ENCODE peak calls at places on chromosomes 12 and 14, in six cellular contexts. F is mesenchymal stem cell, D is neuronal stem cell, J is IMR-90, Q is trophoblast cell, G is H9. I is an unnamed sample.

GRCh38 chr12:132218915-132219314 is 74.7 kb downstream of the NOC4L start:
- DNase-seq in F (no peak), D (peak), J (no peak), Q (no peak), G (peak), I (no peak)

GRCh38 chr14:52683985-52684520 is 11.3 kb downstream of the ERO1A start:
- DNase-seq in F (peak), D (no peak), J (no peak), Q (no peak), G (no peak), I (no peak)

GRCh38 chr12:52221912-52222457 is 11.1 kb upstream of the KRT7 start:
- DNase-seq in F (no peak), D (peak), J (peak), Q (peak), G (peak), I (peak)

GRCh38 chr14:45156067-45156466 is 20.3 kb downstream of the FANCM start:
- DNase-seq in F (no peak), D (no peak), J (peak), Q (no peak), G (no peak), I (no peak)

GRCh38 chr12:12007001-12007712 is 63.6 kb upstream of the BCL2L14 start:
- DNase-seq in F (peak), D (no peak), J (peak), Q (no peak), G (no peak), I (no peak)

GRCh38 chr12:132710422-132711168 is at the start of gene PGAM5:
- DNase-seq in F (peak), D (peak), J (peak), Q (peak), G (peak), I (peak)

GRCh38 chr14:63676615-63677014 is 34.9 kb upstream of the WDR89 start:
- DNase-seq in F (no peak), D (no peak), J (no peak), Q (peak), G (no peak), I (no peak)

GRCh38 chr12:113082486-113083148 is 26.1 kb downstream of the DTX1 start:
- DNase-seq in F (no peak), D (no peak), J (no peak), Q (no peak), G (no peak), I (no peak)

GRCh38 chr12:106179086-106179485 is 40.3 kb upstream of the NUAK1 start:
- DNase-seq in F (peak), D (peak), J (no peak), Q (peak), G (no peak), I (no peak)

GRCh38 chr14:37974421-37974820 is 233.3 kb upstream of the SSTR1 start:
- DNase-seq in F (no peak), D (no peak), J (no peak), Q (no peak), G (no peak), I (no peak)

GRCh38 chr14:97832734-97833133 is 1035.6 kb downstream of the VRK1 start:
- DNase-seq in F (no peak), D (no peak), J (no peak), Q (no peak), G (no peak), I (no peak)

GRCh38 chr14:80658733-80659132 is 282.8 kb downstream of the CEP128 start:
- DNase-seq in F (no peak), D (no peak), J (no peak), Q (no peak), G (no peak), I (no peak)

GRCh38 chr12:71955946-71956345 is 17.3 kb downstream of the TPH2 start:
- DNase-seq in F (peak), D (no peak), J (peak), Q (peak), G (no peak), I (no peak)

GRCh38 chr12:42735869-42736361 is 146.4 kb upstream of the PRICKLE1 start:
- DNase-seq in F (no peak), D (no peak), J (no peak), Q (peak), G (no peak), I (no peak)

GRCh38 chr12:7748774-7749296 is 1.7 kb upstream of the CLEC4C start:
- DNase-seq in F (no peak), D (no peak), J (no peak), Q (peak), G (no peak), I (no peak)

GRCh38 chr14:70254476-70254961 is 65.8 kb upstream of the SLC8A3 start:
- DNase-seq in F (peak), D (peak), J (peak), Q (peak), G (peak), I (peak)

GRCh38 chr12:69900720-69901131 is 75.7 kb downstream of the MYRFL start:
- DNase-seq in F (peak), D (peak), J (peak), Q (peak), G (peak), I (peak)

GRCh38 chr12:46209914-46210834 is 58.7 kb downstream of the SLC38A1 start:
- DNase-seq in F (no peak), D (no peak), J (no peak), Q (no peak), G (no peak), I (no peak)

GRCh38 chr12:85413266-85413665 is 133.2 kb downstream of the ALX1 start:
- DNase-seq in F (no peak), D (no peak), J (no peak), Q (no peak), G (no peak), I (no peak)

GRCh38 chr14:55347040-55347439 is 64.6 kb downstream of the ATG14 start:
- DNase-seq in F (no peak), D (no peak), J (no peak), Q (no peak), G (no peak), I (no peak)

GRCh38 chr12:82652071-82652470 is 34.6 kb upstream of the TMTC2 start:
- DNase-seq in F (no peak), D (no peak), J (no peak), Q (no peak), G (no peak), I (no peak)

GRCh38 chr12:89706551-89707348 is 1.9 kb downstream of the ATP2B1 start:
- DNase-seq in F (peak), D (peak), J (peak), Q (no peak), G (no peak), I (no peak)

GRCh38 chr12:89708793-89709156 is at the start of gene ATP2B1:
- DNase-seq in F (peak), D (peak), J (peak), Q (peak), G (peak), I (peak)

GRCh38 chr12:89709157-89709993 is 737 bp upstream of the ATP2B1 start:
- DNase-seq in F (peak), D (peak), J (peak), Q (peak), G (peak), I (peak)

GRCh38 chr12:89707992-89708792 is 446 bp downstream of the ATP2B1 start:
- DNase-seq in F (peak), D (no peak), J (peak), Q (peak), G (peak), I (no peak)

DNA sequence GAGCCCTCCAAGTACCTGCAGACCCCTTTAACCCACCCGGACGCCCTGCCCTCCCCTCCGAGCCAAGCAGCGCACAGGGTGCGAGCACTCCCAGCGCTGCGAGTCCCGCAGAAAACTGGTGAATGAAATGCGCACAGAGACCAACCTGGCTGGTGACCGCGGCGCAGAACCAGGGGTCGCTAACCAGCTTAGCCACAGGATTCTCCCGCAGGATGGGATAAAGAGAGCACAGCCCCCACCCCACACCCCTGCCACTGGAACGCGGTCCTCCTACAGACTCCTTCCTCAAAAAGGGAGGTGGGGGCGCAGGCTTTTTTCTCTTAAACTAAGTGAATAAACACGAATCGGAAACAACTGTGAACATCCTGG is 1.0 kb downstream of the ATP2B1 start:
- DNase-seq in F (peak), D (peak), J (no peak), Q (peak), G (peak), I (peak)
- H2AFZ ChIP-seq in F (no peak), D (peak), J (peak), Q (peak), G (no peak), I (no peak)

GRCh38 chr12:100799770-100800169 is 5.2 kb downstream of the ANO4 start:
- DNase-seq in F (peak), D (no peak), J (peak), Q (peak), G (no peak), I (no peak)
- H4K8ac ChIP-seq in F (peak), D (no peak), J (peak), Q (no peak), G (no peak), I (no peak)

GRCh38 chr14:74973905-74974363 is 18.5 kb upstream of the PGF start:
- DNase-seq in F (no peak), D (no peak), J (no peak), Q (no peak), G (no peak), I (no peak)
- H2AFZ ChIP-seq in F (no peak), D (peak), J (no peak), Q (no peak), G (no peak), I (peak)

DNA sequence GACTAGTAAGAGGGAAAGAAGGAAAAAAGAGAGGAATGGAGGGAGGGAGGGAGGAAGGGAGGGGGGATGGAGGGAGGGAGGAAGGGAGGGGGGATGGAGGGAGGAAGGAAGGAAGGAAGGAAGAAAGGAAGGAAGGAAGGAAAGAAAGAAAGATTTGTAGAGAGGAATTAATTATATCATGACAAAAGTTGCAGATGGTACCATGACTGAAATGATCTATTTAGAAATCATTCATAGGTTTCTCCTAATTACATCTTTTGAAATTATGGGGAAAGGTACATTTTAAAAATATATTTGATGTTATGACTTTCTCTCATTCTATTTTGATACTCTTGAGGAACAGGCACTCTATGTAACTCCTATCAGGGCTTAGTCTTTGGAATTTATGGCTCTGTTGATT is 236.2 kb upstream of the BTG1 start:
- DNase-seq in F (no peak), D (no peak), J (no peak), Q (no peak), G (no peak), I (no peak)
- H4K8ac ChIP-seq in F (no peak), D (no peak), J (no peak), Q (no peak), G (no peak), I (no peak)

GRCh38 chr12:47755655-47756562 is 2.8 kb downstream of the RAPGEF3 start:
- DNase-seq in F (no peak), D (no peak), J (no peak), Q (peak), G (no peak), I (no peak)
- H2AFZ ChIP-seq in F (no peak), D (no peak), J (no peak), Q (no peak), G (no peak), I (no peak)

GRCh38 chr12:120265203-120265482 is 387 bp downstream of the PXN start:
- DNase-seq in F (no peak), D (no peak), J (no peak), Q (no peak), G (no peak), I (no peak)
- H4K8ac ChIP-seq in F (peak), D (no peak), J (peak), Q (peak), G (no peak), I (peak)

GRCh38 chr12:121392325-121392716 is 7.6 kb upstream of the RNF34 start:
- DNase-seq in F (no peak), D (no peak), J (no peak), Q (no peak), G (no peak), I (no peak)
- H2AFZ ChIP-seq in F (no peak), D (no peak), J (no peak), Q (no peak), G (no peak), I (no peak)

GRCh38 chr14:102580552-102581110 is 11.8 kb upstream of the RCOR1 start:
- DNase-seq in F (peak), D (no peak), J (no peak), Q (peak), G (no peak), I (no peak)
- H4K8ac ChIP-seq in F (peak), D (peak), J (no peak), Q (peak), G (no peak), I (no peak)

DNA sequence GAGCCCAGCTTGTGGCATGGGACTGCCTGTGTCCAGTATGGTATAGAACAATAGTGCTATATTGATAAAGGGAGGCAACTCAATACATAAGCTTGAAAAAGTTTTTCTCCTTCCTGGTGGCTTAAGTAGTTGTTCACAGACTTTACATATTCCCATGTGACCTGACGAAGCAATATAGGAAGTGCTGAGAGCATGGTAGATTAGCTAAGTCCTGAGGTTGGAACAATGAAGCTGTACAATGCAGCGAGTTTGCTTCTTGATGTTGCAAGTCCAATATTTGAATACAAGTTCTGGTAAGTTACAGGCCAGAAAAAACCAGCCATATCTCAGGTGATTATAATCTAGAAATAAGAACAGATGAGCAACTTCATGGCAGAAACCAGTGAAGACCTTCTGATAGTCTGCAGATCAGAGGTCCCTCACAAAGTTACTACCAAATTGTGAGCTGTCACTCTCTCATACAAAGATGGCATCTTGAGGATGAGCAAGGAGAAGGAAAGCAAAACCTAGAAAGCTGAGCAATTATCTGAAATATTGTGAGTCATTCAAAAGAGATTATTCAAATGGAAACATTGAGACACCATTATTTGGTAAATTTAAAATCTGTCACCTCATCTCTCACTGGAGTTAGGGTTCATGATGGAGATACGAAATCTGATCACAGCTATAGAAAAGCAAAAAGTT is 72.9 kb upstream of the BTG1 start:
- DNase-seq in F (no peak), D (no peak), J (no peak), Q (no peak), G (no peak), I (no peak)
- H2AFZ ChIP-seq in F (no peak), D (no peak), J (no peak), Q (no peak), G (no peak), I (no peak)

I was measured in H1.